ENCODE peak calls at places on chromosomes 11 and 22, in six cellular contexts. One of them, this sample, is unnamed.

GRCh38 chr11:60367009-60367408 is 11.3 kb upstream of the MS4A7 start:
- DNase-seq in IMR-90: no peak
- DNase-seq in H1: no peak
- DNase-seq in H9: no peak
- DNase-seq in mesenchymal stem cell: peak
- DNase-seq in trophoblast cell: no peak
- DNase-seq in this sample: no peak

GRCh38 chr22:27919943-27920755 is 1.1 kb upstream of the PITPNB start:
- DNase-seq in IMR-90: peak
- DNase-seq in H1: no peak
- DNase-seq in H9: peak
- DNase-seq in mesenchymal stem cell: peak
- DNase-seq in trophoblast cell: peak
- DNase-seq in this sample: peak

GRCh38 chr11:69721745-69722144 is 17.9 kb upstream of the FGF19 start:
- DNase-seq in IMR-90: no peak
- DNase-seq in H1: no peak
- DNase-seq in H9: no peak
- DNase-seq in mesenchymal stem cell: no peak
- DNase-seq in trophoblast cell: peak
- DNase-seq in this sample: no peak

GRCh38 chr11:83480251-83480650 is 194.1 kb upstream of the CCDC90B start:
- DNase-seq in IMR-90: no peak
- DNase-seq in H1: no peak
- DNase-seq in H9: no peak
- DNase-seq in mesenchymal stem cell: no peak
- DNase-seq in trophoblast cell: peak
- DNase-seq in this sample: no peak

GRCh38 chr11:28657378-28658030 is 549.3 kb downstream of the METTL15 start:
- DNase-seq in IMR-90: peak
- DNase-seq in H1: no peak
- DNase-seq in H9: no peak
- DNase-seq in mesenchymal stem cell: peak
- DNase-seq in trophoblast cell: peak
- DNase-seq in this sample: no peak

GRCh38 chr11:34490304-34490703 is 23.3 kb downstream of the ELF5 start:
- DNase-seq in IMR-90: no peak
- DNase-seq in H1: no peak
- DNase-seq in H9: no peak
- DNase-seq in mesenchymal stem cell: no peak
- DNase-seq in trophoblast cell: no peak
- DNase-seq in this sample: peak

GRCh38 chr11:58497951-58498350 is 10.0 kb downstream of the OR5B21 start:
- DNase-seq in IMR-90: no peak
- DNase-seq in H1: no peak
- DNase-seq in H9: no peak
- DNase-seq in mesenchymal stem cell: no peak
- DNase-seq in trophoblast cell: no peak
- DNase-seq in this sample: no peak

GRCh38 chr11:70908223-70908622 is 344.2 kb downstream of the SHANK2 start:
- DNase-seq in IMR-90: no peak
- DNase-seq in H1: no peak
- DNase-seq in H9: no peak
- DNase-seq in mesenchymal stem cell: no peak
- DNase-seq in trophoblast cell: no peak
- DNase-seq in this sample: no peak

GRCh38 chr11:33996498-33997454 is 54.8 kb upstream of the CAPRIN1 start:
- DNase-seq in IMR-90: peak
- DNase-seq in H1: peak
- DNase-seq in H9: peak
- DNase-seq in mesenchymal stem cell: peak
- DNase-seq in trophoblast cell: peak
- DNase-seq in this sample: peak

GRCh38 chr22:22161924-22162851 is 82.4 kb upstream of the VPREB1 start:
- DNase-seq in IMR-90: no peak
- DNase-seq in H1: no peak
- DNase-seq in H9: no peak
- DNase-seq in mesenchymal stem cell: no peak
- DNase-seq in trophoblast cell: no peak
- DNase-seq in this sample: no peak

GRCh38 chr11:44997566-44997965 is 46.9 kb upstream of the TP53I11 start:
- DNase-seq in IMR-90: no peak
- DNase-seq in H1: no peak
- DNase-seq in H9: no peak
- DNase-seq in mesenchymal stem cell: no peak
- DNase-seq in trophoblast cell: no peak
- DNase-seq in this sample: no peak

DNA sequence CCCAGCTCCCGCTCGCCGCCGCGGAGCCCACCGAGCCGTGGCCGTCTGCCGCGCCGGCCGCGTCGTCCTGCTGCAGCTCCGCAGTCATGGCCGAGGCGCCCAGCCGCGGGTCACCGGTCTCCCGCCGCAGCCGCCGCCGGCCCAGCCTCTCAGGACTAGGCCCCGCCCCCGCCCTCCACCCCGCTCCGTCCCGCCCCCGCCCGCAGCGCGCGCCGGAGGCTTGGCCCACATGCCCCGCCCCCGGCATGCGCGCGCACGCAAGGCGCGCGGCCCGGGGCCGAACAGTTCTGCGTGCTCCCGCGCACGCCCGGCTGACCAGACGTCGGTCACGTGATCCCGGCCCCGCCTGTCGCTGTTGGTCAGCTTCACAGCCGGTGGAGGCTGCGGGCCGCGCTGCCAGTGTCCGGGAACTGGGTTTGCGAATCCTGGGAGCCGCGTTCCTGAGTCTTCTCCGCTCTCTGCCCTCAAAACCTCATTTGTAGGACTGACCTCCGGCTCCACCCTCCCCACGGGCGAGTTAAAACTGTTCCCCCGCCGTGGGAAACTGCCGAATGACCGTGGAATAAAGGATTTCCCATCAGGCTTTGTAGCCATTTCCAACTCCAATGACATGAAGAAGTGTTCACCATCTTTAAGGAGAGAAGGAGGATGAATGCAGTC is at the start of gene USP28:
- DNase-seq in IMR-90: peak
- DNase-seq in H1: peak
- DNase-seq in H9: peak
- DNase-seq in mesenchymal stem cell: peak
- DNase-seq in trophoblast cell: peak
- DNase-seq in this sample: peak
- H2AFZ ChIP-seq in IMR-90: peak
- H2AFZ ChIP-seq in H1: peak
- H2AFZ ChIP-seq in H9: peak
- H2AFZ ChIP-seq in mesenchymal stem cell: peak
- H2AFZ ChIP-seq in trophoblast cell: peak
- H2AFZ ChIP-seq in this sample: peak

DNA sequence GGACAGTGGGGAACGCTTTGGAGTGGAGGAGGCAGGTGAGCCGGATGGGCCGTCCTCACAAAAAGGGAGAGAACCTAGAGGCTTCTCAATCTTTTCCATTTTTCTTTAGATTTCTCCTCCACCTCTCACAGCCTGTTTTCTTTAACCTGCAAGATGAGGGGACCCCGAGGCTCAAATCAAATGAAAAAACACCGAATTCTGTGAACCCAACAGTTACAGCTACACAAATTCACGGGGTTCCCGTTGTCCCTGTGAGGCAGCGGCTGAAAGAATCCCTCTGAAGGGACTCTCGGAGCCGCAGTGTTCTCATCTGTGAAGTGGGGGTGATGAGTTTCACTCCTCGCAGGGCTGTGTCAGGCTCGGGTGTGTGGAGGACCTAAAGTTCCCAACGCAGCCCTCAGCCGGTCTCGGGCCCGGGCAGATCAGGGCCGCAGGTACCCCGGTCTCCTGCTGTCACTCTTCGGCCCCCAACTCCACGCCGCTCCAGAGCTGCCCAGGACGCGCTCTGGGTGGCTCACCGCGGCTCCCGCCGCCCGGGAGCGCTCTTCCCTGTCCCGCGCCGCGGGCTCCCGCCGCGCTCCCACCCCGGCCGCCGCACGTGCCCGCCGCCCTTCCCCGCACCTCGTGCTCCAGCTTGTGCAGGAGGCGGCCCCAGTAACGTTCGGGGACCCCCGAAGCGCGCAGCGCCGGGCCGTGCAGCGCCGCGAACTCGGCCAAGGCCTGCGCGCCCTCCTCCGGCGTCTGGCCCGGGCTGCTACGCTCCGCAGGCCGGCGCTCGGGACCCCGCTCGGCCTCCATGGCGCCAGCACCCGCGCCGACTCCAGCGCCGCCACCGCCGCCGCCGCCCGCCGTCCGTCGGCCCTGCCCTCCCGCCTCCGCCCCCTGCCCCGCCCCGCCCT is at the start of gene TTLL12:
- DNase-seq in IMR-90: peak
- DNase-seq in H1: no peak
- DNase-seq in H9: peak
- DNase-seq in mesenchymal stem cell: peak
- DNase-seq in trophoblast cell: peak
- DNase-seq in this sample: peak
- H4K8ac ChIP-seq in IMR-90: peak
- H4K8ac ChIP-seq in H1: peak
- H4K8ac ChIP-seq in H9: no peak
- H4K8ac ChIP-seq in mesenchymal stem cell: peak
- H4K8ac ChIP-seq in trophoblast cell: peak
- H4K8ac ChIP-seq in this sample: no peak

GRCh38 chr22:41598891-41599635 is 9.4 kb upstream of the PMM1 start:
- DNase-seq in IMR-90: no peak
- DNase-seq in H1: no peak
- DNase-seq in H9: no peak
- DNase-seq in mesenchymal stem cell: no peak
- DNase-seq in trophoblast cell: no peak
- DNase-seq in this sample: no peak

GRCh38 chr22:41596776-41597634 is 7.4 kb upstream of the PMM1 start:
- DNase-seq in IMR-90: peak
- DNase-seq in H1: peak
- DNase-seq in H9: peak
- DNase-seq in mesenchymal stem cell: peak
- DNase-seq in trophoblast cell: peak
- DNase-seq in this sample: peak

GRCh38 chr22:41597635-41597953 is 8.0 kb upstream of the PMM1 start:
- DNase-seq in IMR-90: no peak
- DNase-seq in H1: no peak
- DNase-seq in H9: no peak
- DNase-seq in mesenchymal stem cell: no peak
- DNase-seq in trophoblast cell: no peak
- DNase-seq in this sample: no peak

GRCh38 chr22:41595703-41596102 is 6.1 kb upstream of the PMM1 start:
- DNase-seq in IMR-90: no peak
- DNase-seq in H1: no peak
- DNase-seq in H9: no peak
- DNase-seq in mesenchymal stem cell: no peak
- DNase-seq in trophoblast cell: no peak
- DNase-seq in this sample: no peak

DNA sequence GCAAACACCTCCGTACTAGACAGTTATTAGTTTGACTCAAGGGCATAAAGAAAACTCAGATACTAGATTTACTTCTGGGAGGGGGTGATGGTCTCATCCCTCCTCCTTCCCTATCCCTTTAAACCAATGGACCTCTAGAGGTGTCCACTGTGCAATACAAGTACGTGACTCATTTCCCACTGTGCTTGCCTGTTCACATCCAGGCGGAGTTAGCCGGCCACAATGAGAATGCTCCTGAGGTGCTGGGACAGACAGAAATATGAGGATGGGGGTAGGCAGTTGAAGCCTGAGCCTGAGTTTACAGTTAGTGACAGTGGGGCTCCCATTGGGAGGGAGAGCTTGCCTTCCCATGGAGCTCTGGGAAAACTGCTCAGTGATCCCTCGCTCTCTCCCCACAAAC is 8.4 kb upstream of the PMM1 start:
- DNase-seq in IMR-90: peak
- DNase-seq in H1: no peak
- DNase-seq in H9: no peak
- DNase-seq in mesenchymal stem cell: peak
- DNase-seq in trophoblast cell: no peak
- DNase-seq in this sample: no peak
- H2AFZ ChIP-seq in IMR-90: peak
- H2AFZ ChIP-seq in H1: no peak
- H2AFZ ChIP-seq in H9: no peak
- H2AFZ ChIP-seq in mesenchymal stem cell: no peak
- H2AFZ ChIP-seq in trophoblast cell: no peak
- H2AFZ ChIP-seq in this sample: no peak

GRCh38 chr22:30444632-30445437 is 19.3 kb downstream of the MTFP1 start:
- DNase-seq in IMR-90: peak
- DNase-seq in H1: peak
- DNase-seq in H9: peak
- DNase-seq in mesenchymal stem cell: peak
- DNase-seq in trophoblast cell: peak
- DNase-seq in this sample: peak
- H4K8ac ChIP-seq in IMR-90: peak
- H4K8ac ChIP-seq in H1: no peak
- H4K8ac ChIP-seq in H9: no peak
- H4K8ac ChIP-seq in mesenchymal stem cell: peak
- H4K8ac ChIP-seq in trophoblast cell: peak
- H4K8ac ChIP-seq in this sample: peak

GRCh38 chr11:36288442-36289225 is 590 bp downstream of the COMMD9 start:
- DNase-seq in IMR-90: no peak
- DNase-seq in H1: no peak
- DNase-seq in H9: no peak
- DNase-seq in mesenchymal stem cell: no peak
- DNase-seq in trophoblast cell: peak
- DNase-seq in this sample: no peak
- H2AFZ ChIP-seq in IMR-90: peak
- H2AFZ ChIP-seq in H1: peak
- H2AFZ ChIP-seq in H9: peak
- H2AFZ ChIP-seq in mesenchymal stem cell: peak
- H2AFZ ChIP-seq in trophoblast cell: peak
- H2AFZ ChIP-seq in this sample: peak